ENCODE peak calls at places on chromosome 6, in seven cellular contexts. C, M, J, B, Y, O and P are unnamed samples.

GRCh38 chr6:4664117-4664626 is 112.0 kb upstream of the CDYL start:
- DNase-seq in C (peak; percentile 85), M (peak; percentile 67), J (no peak), B (no peak), Y (no peak), O (no peak), P (no peak)

GRCh38 chr6:158411998-158412397 is 99.7 kb downstream of the TULP4 start:
- DNase-seq in C (no peak), M (no peak), J (no peak), B (no peak), Y (no peak), O (no peak), P (no peak)

GRCh38 chr6:54130179-54130578 is 18.9 kb downstream of the MLIP start:
- DNase-seq in C (no peak), M (no peak), J (no peak), B (no peak), Y (no peak), O (no peak), P (no peak)

GRCh38 chr6:167125950-167126349 is 3.1 kb downstream of the CCR6 start:
- DNase-seq in C (no peak), M (no peak), J (no peak), B (no peak), Y (no peak), O (no peak), P (no peak)

GRCh38 chr6:46058951-46059350 is 43.3 kb upstream of the CLIC5 start:
- DNase-seq in C (no peak), M (no peak), J (no peak), B (no peak), Y (no peak), O (no peak), P (no peak)

GRCh38 chr6:106536863-106537262 is 92.4 kb downstream of the RTN4IP1 start:
- DNase-seq in C (no peak), M (no peak), J (no peak), B (no peak), Y (no peak), O (no peak), P (no peak)

GRCh38 chr6:37882724-37883413 is 63.3 kb downstream of the ZFAND3 start:
- DNase-seq in C (no peak), M (no peak), J (no peak), B (no peak), Y (no peak), O (peak; percentile 65), P (no peak)

GRCh38 chr6:165986647-165987482 is 180.8 kb downstream of the TBXT start:
- DNase-seq in C (peak; percentile 36), M (no peak), J (peak; percentile 72), B (peak; percentile 76), Y (no peak), O (no peak), P (peak; percentile 94)

GRCh38 chr6:116100419-116101297 is at the start of gene NT5DC1:
- DNase-seq in C (peak; percentile 85), M (peak; percentile 86), J (peak; percentile 95), B (peak; percentile 98), Y (peak; percentile 94), O (peak; percentile 82), P (peak; percentile 64)

GRCh38 chr6:44021628-44022295 is 105.5 kb downstream of the MRPL14 start:
- DNase-seq in C (no peak), M (no peak), J (peak; percentile 32), B (no peak), Y (peak; percentile 39), O (no peak), P (no peak)

GRCh38 chr6:50992704-50993625 is 174.3 kb downstream of the TFAP2B start:
- DNase-seq in C (no peak), M (no peak), J (no peak), B (no peak), Y (no peak), O (no peak), P (no peak)

GRCh38 chr6:37515712-37516075 is 16.0 kb upstream of the CCDC167 start:
- DNase-seq in C (no peak), M (no peak), J (no peak), B (no peak), Y (no peak), O (no peak), P (no peak)

GRCh38 chr6:106501836-106502447 is 127.4 kb downstream of the RTN4IP1 start:
- DNase-seq in C (no peak), M (no peak), J (no peak), B (no peak), Y (no peak), O (no peak), P (no peak)

GRCh38 chr6:22356362-22356940 is 59.6 kb upstream of the PRL start:
- DNase-seq in C (no peak), M (no peak), J (no peak), B (peak; percentile 42), Y (no peak), O (no peak), P (no peak)

GRCh38 chr6:32177182-32177787 is 920 bp upstream of the RNF5 start:
- DNase-seq in C (no peak), M (no peak), J (peak; percentile 82), B (no peak), Y (no peak), O (peak; percentile 41), P (peak; percentile 66)

DNA sequence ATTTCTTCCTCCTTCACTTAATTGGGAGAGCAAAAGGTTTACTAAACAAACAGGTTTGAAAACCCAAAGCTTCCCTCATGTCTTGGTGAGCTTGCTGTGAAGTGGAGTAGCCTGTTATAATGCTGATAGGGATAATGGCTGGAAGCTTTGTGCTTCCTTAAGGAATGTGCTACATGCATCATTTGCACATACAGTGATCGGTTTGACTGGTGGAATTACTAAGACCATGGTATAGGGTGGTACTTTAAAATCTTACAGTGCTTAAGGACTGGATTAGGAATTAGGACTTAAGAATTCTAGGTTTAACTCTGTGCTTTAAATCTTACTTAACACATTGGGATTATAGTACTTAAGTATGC is 75.7 kb downstream of the ARID1B start:
- DNase-seq in C (no peak), M (no peak), J (no peak), B (no peak), Y (no peak), O (peak; percentile 84), P (no peak)
- H3K4me1 ChIP-seq in C (peaks cover 14% of the 10 kb centered on the region), M (peaks cover 80% of the 10 kb centered on the region), J (peaks cover 13% of the 10 kb centered on the region), B (peaks cover 8% of the 10 kb centered on the region), Y (no peaks in the 10 kb centered on the region), O (peaks cover 55% of the 10 kb centered on the region), P (no peaks in the 10 kb centered on the region)

DNA sequence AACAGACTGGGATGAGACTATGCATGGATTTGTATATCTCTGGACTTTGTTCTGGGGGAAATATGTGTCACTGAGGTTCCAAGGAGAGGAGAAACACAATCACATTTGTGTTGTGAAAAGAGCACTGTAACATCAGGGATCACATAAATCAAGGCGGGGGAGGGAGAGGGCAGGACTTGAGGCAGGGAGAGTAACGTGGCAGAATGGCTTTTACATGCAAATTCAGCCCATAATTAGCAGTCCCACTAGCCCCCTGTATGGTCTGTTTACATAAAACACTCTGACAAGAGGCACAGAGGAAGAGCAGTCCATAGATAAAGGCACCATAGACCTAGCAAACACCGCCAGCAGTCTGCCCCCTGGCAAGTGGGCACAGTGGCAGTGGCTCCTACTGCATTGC is 82.8 kb downstream of the LYRM2 start:
- DNase-seq in C (no peak), M (no peak), J (peak; percentile 58), B (no peak), Y (no peak), O (peak; percentile 78), P (no peak)
- H3K4me3 ChIP-seq in C (no peak overlapping the region), M (no peak overlapping the region), J (no peak overlapping the region), B (no peak overlapping the region), Y (no peak overlapping the region), O (no peak overlapping the region), P (no peak overlapping the region)

DNA sequence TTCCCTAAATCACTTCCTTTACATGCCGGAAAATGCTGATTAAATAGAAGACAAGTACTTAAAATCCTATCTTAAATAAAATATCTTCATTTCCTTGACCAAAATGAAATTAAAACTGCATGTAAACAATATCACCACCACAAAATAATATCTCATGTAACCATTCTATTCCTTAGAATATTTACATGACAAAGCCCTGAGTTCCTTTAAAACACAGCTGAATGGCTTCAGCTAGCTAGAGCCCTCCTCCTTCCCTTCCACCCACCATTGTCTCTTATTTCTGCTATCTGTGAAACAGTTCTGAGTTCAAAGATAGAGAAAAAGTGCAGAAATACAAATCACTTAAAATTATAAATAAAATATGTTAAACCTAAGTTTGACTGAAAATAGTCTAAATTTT is 103.1 kb downstream of the HIVEP2 start:
- DNase-seq in C (no peak), M (no peak), J (no peak), B (no peak), Y (no peak), O (peak; percentile 15), P (no peak)
- H3K4me1 ChIP-seq in C (peaks cover 10% of the 10 kb centered on the region), M (peaks cover 65% of the 10 kb centered on the region), J (peaks cover 11% of the 10 kb centered on the region), B (peaks cover 40% of the 10 kb centered on the region), Y (peaks cover 18% of the 10 kb centered on the region), O (peaks cover 47% of the 10 kb centered on the region), P (peaks cover 49% of the 10 kb centered on the region)

DNA sequence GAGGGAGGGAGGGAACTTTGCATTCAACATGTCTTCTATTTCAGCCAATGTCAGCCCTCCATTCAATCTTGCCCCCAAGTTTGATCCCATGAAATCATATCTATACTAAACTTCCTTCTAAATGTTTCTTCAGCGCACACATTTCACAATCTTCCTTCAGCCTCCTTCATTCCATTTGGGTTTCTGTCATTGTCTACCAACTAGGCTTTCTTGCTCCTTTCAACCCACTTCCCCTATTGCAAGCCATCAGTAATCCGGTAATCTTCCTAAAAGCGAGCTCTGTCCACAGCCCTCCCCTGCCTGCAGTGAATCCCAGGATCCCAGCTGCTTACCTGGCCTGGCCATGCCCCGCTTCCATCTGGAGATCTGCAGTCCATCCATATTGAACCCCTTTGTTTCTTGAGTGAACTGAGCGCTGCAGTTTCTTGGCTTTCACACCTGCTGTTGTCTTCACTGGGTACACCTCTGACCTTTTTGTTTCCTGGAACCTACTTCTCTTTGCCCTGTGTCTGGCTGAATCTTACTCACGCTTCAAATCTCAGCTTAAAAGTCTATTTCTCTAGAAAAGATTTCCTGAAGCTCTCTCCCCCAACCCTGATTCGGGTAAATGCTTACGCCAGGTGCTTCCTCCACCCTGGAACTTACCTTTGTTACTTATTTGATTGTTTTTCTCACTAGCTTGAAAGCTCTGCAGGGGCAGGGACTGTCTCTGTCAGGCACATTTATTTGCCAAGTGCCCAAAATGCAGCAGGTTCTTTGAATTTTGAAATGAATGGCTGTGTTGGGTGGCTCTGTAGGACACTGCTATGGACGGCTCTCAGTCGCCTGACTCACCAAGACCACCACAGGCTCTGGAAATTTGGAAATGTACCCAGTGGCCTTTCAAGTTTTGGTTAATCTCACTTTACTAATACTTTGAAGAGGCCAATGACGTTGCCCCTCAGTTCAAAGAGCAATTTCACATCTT is 50.3 kb downstream of the ADTRP start:
- DNase-seq in C (no peak), M (no peak), J (no peak), B (no peak), Y (no peak), O (no peak), P (no peak)
- H3K4me3 ChIP-seq in C (no peak overlapping the region), M (no peak overlapping the region), J (no peak overlapping the region), B (no peak overlapping the region), Y (no peak overlapping the region), O (no peak overlapping the region), P (no peak overlapping the region)

GRCh38 chr6:119871520-119871919 is 522.0 kb upstream of the MAN1A1 start:
- DNase-seq in C (no peak), M (no peak), J (no peak), B (no peak), Y (no peak), O (no peak), P (no peak)
- H3K4me1 ChIP-seq in C (no peaks in the 10 kb centered on the region), M (no peaks in the 10 kb centered on the region), J (no peaks in the 10 kb centered on the region), B (no peaks in the 10 kb centered on the region), Y (no peaks in the 10 kb centered on the region), O (no peaks in the 10 kb centered on the region), P (no peaks in the 10 kb centered on the region)